ENCODE peak calls at places on chromosome 21, in five cellular contexts. U is foreskin fibroblast; I is CD8-positive, alpha-beta T cell; F is cardiac muscle cell; T is kidney epithelial cell. B is an unnamed sample.

GRCh38 chr21:33203371-33203724 is 26.4 kb upstream of the IFNAR2 start:
- DNase-seq in I (no peak), T (no peak), F (no peak), U (no peak), B (no peak)

GRCh38 chr21:44930543-44930981 is 9.3 kb upstream of the SLX9 start:
- DNase-seq in T (no peak), I (peak), F (no peak), U (no peak), B (no peak)

GRCh38 chr21:42387843-42388242 is 8.0 kb downstream of the TMPRSS3 start:
- DNase-seq in U (no peak), T (no peak), I (no peak), F (no peak), B (no peak)

GRCh38 chr21:17463441-17463840 is 49.4 kb upstream of the CXADR start:
- DNase-seq in F (no peak), T (peak), U (peak), I (no peak), B (peak)

GRCh38 chr21:33025471-33026298 is at the start of gene OLIG2:
- DNase-seq in T (no peak), U (no peak), I (no peak), F (no peak), B (no peak)

GRCh38 chr21:21084179-21084578 is 86.0 kb downstream of the NCAM2 start:
- DNase-seq in I (no peak), F (no peak), U (no peak), T (no peak), B (no peak)

GRCh38 chr21:33700491-33700890 is 58.2 kb downstream of the ITSN1 start:
- DNase-seq in U (no peak), F (no peak), T (no peak), I (no peak), B (no peak)

GRCh38 chr21:18274370-18274769 is 29.7 kb downstream of the CHODL start:
- DNase-seq in F (no peak), T (no peak), U (no peak), I (no peak), B (no peak)

GRCh38 chr21:32496536-32496935 is 84.0 kb downstream of the EVA1C start:
- DNase-seq in F (no peak), U (no peak), T (no peak), I (no peak), B (no peak)

GRCh38 chr21:40146201-40146890 is 279.1 kb downstream of the PCP4 start:
- DNase-seq in I (no peak), T (no peak), U (no peak), F (no peak), B (no peak)

GRCh38 chr21:20802201-20802600 is 196.0 kb upstream of the NCAM2 start:
- DNase-seq in I (no peak), T (no peak), F (no peak), U (no peak), B (no peak)

GRCh38 chr21:29656504-29657227 is 283.1 kb downstream of the GRIK1 start:
- DNase-seq in I (no peak), U (peak), F (no peak), T (peak), B (peak)

GRCh38 chr21:35855463-35855862 is 204.9 kb downstream of the SETD4 start:
- DNase-seq in T (no peak), F (no peak), I (no peak), U (peak), B (no peak)

GRCh38 chr21:42495765-42496119 is 282 bp downstream of the RSPH1 start:
- DNase-seq in F (no peak), I (no peak), U (peak), T (no peak), B (no peak)

GRCh38 chr21:39630191-39630591 is 17.5 kb downstream of the B3GALT5 start:
- DNase-seq in T (peak), U (no peak), F (no peak), I (no peak), B (peak)

DNA sequence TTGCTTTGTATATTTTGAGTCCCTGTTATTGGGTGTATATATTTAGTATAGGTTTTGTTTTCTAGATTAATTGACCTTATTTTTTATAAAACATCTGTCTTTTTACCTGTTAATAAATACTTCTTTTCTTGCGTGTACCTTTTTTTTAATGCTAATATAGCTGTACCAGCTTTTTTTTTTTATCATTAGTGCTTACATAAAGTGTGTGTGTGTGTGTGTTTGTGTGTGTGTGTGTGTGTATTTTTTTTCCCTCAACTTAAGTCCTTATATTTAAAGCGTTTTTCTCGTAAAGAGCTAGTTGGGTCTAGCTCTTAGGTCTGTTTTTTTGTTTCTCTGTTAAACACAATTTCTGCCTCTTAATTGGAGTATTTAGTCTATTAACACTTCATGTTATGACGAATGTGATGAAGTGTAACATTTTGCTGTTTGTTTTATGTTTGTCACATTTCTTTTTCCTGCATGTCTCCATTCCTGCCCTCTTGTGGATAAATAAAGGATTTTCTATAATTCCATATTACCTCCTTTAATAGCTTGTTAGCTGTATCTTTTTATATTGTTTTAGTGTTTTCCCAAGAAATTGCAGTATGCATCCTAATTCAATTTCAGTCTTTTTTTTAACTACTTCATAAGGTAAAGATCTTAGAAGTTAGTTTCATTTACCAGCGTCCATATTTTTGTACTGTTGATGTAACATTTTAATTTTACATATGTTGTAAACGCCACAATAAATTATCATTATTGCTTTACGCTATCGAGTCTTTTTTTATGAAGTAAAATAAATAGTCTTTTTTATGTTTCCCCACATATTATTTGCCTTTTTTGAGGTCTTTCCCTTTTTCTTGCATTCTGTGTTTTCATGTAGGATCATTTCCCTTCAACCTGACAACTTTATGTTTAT is 4.3 kb downstream of the PRMT2 start:
- DNase-seq in I (no peak), F (no peak), U (no peak), T (no peak), B (no peak)
- TF ChIP-seq CTCF in I (peak), F (peak), U (peak), T (peak), B (peak)

DNA sequence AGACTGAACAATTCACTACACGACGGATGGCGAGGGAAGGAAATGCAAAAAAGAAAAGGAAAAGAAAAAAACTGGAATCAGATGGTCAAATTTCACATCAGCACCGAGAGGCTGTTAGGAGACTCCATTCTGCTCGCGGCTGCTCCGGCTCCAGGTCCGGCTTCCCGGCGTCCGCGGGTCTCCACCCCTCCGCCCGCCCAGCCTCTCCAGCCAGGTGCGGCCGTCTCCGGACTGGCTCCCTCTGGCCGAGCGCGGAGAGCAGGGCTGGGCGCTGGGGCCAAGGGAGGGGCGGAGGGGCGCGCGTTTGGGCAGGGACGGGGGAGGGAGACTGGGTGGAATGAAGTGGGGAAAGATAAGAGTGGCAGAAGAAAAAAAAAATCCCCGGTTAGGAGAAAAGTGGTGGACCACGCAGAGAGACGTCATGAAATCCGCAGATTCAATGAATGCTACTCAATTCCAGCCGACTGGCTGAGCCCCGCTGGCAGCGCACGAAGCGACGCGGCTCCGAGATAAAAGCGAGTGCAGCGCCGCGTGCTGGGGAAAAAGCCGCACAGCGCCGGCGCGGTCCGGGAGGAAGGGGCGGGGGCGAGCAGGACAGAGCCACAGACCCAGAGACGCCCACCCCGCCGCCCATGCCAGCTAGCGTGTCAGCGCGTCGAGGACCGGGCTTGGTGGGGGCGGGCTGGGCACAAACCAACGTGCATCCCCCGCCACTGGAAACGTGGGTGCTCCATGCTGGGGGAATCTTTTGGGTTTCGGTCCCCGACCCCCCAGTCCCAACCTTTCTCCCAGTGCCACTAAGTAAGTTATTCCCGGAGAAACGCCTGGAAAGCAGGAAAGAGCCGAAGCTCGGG is at the start of gene KCNJ6:
- DNase-seq in F (peak), I (no peak), T (no peak), U (peak), B (no peak)
- TF ChIP-seq CTCF in F (peak), I (no peak), T (peak), U (peak), B (peak)

GRCh38 chr21:15895142-15896106 is 165.6 kb downstream of the USP25 start:
- DNase-seq in I (no peak), T (peak), F (no peak), U (no peak), B (peak)

GRCh38 chr21:15893902-15894301 is 164.1 kb downstream of the USP25 start:
- DNase-seq in T (no peak), U (no peak), I (no peak), F (no peak), B (no peak)

GRCh38 chr21:15896501-15896900 is 166.7 kb downstream of the USP25 start:
- DNase-seq in F (no peak), U (no peak), T (no peak), I (no peak), B (no peak)

DNA sequence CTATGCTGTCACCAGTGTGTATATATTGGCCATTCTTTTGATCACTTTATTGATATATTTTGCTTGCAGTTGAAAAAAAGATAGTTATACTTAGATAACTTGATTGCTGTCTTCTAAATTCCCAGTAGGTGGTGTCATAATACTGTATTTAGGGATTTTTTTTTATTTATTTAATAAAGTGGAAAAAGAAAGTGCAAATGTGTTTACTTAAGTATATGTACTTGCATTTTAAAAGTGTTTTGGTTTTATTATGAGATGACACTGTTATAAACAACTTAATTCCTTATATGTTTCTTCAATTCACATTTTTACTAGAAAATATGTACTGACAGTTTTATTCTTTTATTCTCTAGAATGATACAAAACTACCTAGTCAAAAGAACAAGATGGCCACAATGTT is 164.8 kb downstream of the USP25 start:
- DNase-seq in I (no peak), T (no peak), F (no peak), U (no peak), B (no peak)
- TF ChIP-seq CTCF in I (no peak), T (peak), F (peak), U (peak), B (no peak)

GRCh38 chr21:37886120-37886519 is 30.1 kb downstream of the KCNJ6 start:
- DNase-seq in U (no peak), I (no peak), F (no peak), T (no peak), B (no peak)
- TF ChIP-seq CTCF in U (no peak), I (no peak), F (no peak), T (no peak), B (no peak)

GRCh38 chr21:46098303-46099141 is 610 bp downstream of the COL6A2 start:
- DNase-seq in T (no peak), U (no peak), F (peak), I (peak), B (no peak)

GRCh38 chr21:46100426-46100825 is 2.5 kb downstream of the COL6A2 start:
- DNase-seq in I (no peak), U (peak), F (no peak), T (no peak), B (no peak)

GRCh38 chr21:46100020-46100419 is 2.1 kb downstream of the COL6A2 start:
- DNase-seq in I (no peak), T (no peak), F (no peak), U (no peak), B (no peak)

GRCh38 chr21:46097826-46098286 is at the start of gene COL6A2:
- DNase-seq in U (peak), T (no peak), F (peak), I (peak), B (no peak)

DNA sequence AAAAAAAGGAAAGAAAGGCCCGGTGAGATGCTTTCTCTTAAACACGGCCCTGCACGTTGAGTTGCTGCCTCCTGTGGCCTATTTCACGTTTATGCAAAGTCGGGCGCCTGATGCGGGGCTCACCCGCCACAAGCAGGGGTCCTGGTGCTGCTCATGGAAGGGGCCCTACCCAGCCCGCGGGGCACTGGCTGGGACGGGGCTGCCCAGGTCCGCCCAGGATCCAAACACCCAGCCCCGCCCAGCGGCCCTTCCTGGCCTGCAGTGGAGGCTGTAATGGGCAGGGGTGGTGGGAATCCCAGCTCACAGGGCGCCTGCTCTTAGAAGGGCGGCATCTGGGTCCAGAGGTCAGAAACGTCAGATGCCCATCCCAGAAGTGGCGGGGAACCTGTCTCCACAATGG is 1.6 kb downstream of the COL6A2 start:
- DNase-seq in T (no peak), I (no peak), F (no peak), U (no peak), B (no peak)
- TF ChIP-seq CTCF in T (no peak), I (no peak), F (peak), U (peak), B (peak)